ENCODE peak calls at places on chromosomes 5 and 9, in ten cellular contexts. U is fibroblast of lung; W is CD8-positive, alpha-beta T cell; H is stomach; E is lower lobe of right lung; L is heart left ventricle; J is IMR-90; K is ovary; C is fibroblast of pulmonary artery; Y is transverse colon. Z is an unnamed sample.

GRCh38 chr5:124022966-124023365 is 511.0 kb downstream of the CSNK1G3 start:
- DNase-seq in Y (no peak), C (no peak), J (no peak), E (no peak), W (no peak), K (no peak), L (no peak), U (no peak), H (no peak), Z (no peak)

GRCh38 chr5:6448141-6448491 is 543 bp upstream of the UBE2QL1 start:
- DNase-seq in Y (no peak), W (no peak), C (no peak), U (no peak), K (no peak), J (no peak), E (no peak), L (no peak), H (no peak), Z (no peak)

GRCh38 chr5:1368756-1369155 is 23.9 kb upstream of the CLPTM1L start:
- DNase-seq in K (no peak), L (no peak), H (no peak), J (no peak), U (no peak), Y (no peak), W (no peak), E (no peak), C (no peak), Z (no peak)

GRCh38 chr5:38825494-38825893 is 20.3 kb upstream of the OSMR start:
- DNase-seq in E (no peak), U (peak; percentile 76), W (no peak), H (no peak), Y (no peak), J (peak; percentile 51), C (peak; percentile 38), K (no peak), L (no peak), Z (peak; percentile 49)

GRCh38 chr9:27715651-27716050 is 142.4 kb upstream of the C9orf72 start:
- DNase-seq in C (no peak), J (no peak), H (no peak), L (no peak), W (no peak), Y (no peak), U (no peak), E (no peak), K (no peak), Z (no peak)

GRCh38 chr9:124869986-124870560 is 8.1 kb downstream of the ARPC5L start:
- DNase-seq in C (peak; percentile 48), H (peak; percentile 60), J (peak; percentile 37), W (peak; percentile 46), E (peak; percentile 68), U (peak; percentile 41), Y (peak; percentile 77), L (no peak), K (no peak), Z (peak; percentile 32)

GRCh38 chr9:21591221-21592062 is 109.3 kb upstream of the IFNE start:
- DNase-seq in C (peak; percentile 99), H (peak; percentile 62), Y (peak; percentile 15), J (peak; percentile 99), U (peak; percentile 95), L (no peak), K (no peak), W (no peak), E (no peak), Z (peak; percentile 90)

GRCh38 chr5:173383711-173384110 is 55.5 kb upstream of the STC2 start:
- DNase-seq in Y (no peak), L (no peak), H (no peak), W (no peak), E (no peak), J (peak; percentile 31), U (no peak), K (no peak), C (no peak), Z (no peak)

GRCh38 chr5:82493217-82493616 is 215.1 kb upstream of the RPS23 start:
- DNase-seq in K (no peak), E (no peak), W (no peak), H (no peak), C (no peak), J (no peak), L (no peak), U (no peak), Y (no peak), Z (peak; percentile 4)

GRCh38 chr5:122111513-122111912 is 17.8 kb upstream of the ZNF474 start:
- DNase-seq in L (no peak), Y (no peak), J (no peak), C (no peak), W (no peak), H (no peak), U (no peak), E (no peak), K (no peak), Z (no peak)

GRCh38 chr9:20314981-20315380 is 307.3 kb downstream of the MLLT3 start:
- DNase-seq in Y (no peak), K (no peak), C (no peak), U (no peak), E (no peak), W (no peak), H (no peak), J (no peak), L (no peak), Z (no peak)

GRCh38 chr9:83572524-83572923 is 34.3 kb upstream of the FRMD3 start:
- DNase-seq in W (no peak), H (no peak), U (no peak), L (no peak), C (peak; percentile 67), K (no peak), J (no peak), E (no peak), Y (no peak), Z (no peak)
- H3K4me3 ChIP-seq in W (no peak overlapping the region), H (no peak overlapping the region), U (no peak overlapping the region), L (no peak overlapping the region), C (no peak overlapping the region), K (no peak overlapping the region), J (no peak overlapping the region), E (no peak overlapping the region), Y (no peak overlapping the region), Z (no peak overlapping the region)

DNA sequence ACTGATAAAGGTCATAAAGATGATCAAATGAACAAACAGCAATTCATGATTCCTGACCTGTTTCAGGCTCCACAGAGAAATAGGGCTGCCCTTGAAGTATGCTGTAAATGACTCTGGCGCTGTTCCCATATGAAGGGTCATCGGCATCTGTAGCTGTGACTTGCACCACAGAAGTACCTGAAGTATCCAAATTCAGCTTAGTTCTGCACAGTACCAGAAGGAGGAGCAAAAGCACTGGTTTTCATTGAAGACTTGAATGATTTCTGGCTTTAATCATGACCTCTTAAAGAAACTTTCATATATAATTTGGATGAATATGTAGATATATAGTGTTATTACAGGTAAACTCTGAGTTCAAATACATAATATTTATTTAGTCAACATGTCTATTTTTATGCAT is 109.1 kb downstream of the CDH10 start:
- DNase-seq in E (no peak), U (no peak), Y (no peak), C (no peak), H (no peak), K (no peak), J (no peak), W (no peak), L (no peak), Z (peak; percentile 36)
- TF ChIP-seq CTCF in E (no peak), U (no peak), Y (no peak), C (no peak), H (no peak), K (no peak), J (no peak), W (no peak), L (no peak), Z (peak; percentile 54)

DNA sequence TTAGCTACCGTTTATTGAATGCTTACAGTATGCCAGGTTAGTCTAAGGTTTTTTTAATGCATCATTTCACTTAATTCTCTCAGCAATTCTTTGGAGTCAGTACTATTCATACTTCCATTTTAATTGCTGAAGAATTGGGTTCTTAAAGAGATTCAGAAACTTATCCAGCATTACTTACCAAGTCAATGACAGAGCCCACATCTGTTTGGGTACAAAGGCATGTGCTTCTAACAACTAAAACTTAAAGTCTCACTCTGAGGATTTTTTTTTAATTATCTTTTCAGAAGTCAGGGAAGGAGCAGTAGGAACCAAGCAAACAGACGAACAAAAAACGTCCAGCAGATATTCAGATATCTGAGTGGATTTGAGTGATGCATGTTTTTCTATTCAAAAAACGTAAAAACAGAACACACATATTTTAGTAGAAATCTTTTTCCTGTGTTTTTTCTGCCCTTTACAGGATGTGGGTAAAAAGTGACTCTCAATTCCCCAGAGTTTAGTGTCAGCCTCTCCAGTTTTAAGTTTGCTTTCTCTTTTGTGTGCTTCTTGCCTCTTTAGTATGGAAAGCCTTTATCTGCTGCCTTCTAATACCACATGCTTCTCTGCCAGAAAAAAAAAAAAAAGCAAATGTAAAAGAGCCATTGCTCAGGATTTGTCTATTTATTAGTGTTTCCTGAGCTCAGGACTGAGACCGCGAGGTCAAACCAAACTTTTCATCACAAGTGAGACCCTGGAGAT is 118.0 kb downstream of the PRKACG start:
- DNase-seq in E (no peak), Y (no peak), C (peak; percentile 4), H (no peak), J (no peak), U (no peak), K (no peak), W (no peak), L (no peak), Z (no peak)
- H3K4me3 ChIP-seq in E (no peak overlapping the region), Y (no peak overlapping the region), C (no peak overlapping the region), H (no peak overlapping the region), J (no peak overlapping the region), U (no peak overlapping the region), K (no peak overlapping the region), W (no peak overlapping the region), L (no peak overlapping the region), Z (no peak overlapping the region)

GRCh38 chr5:155625315-155625714 is 611.8 kb downstream of the KIF4B start:
- DNase-seq in C (no peak), H (no peak), U (no peak), W (no peak), Y (no peak), J (no peak), L (no peak), K (no peak), E (no peak), Z (no peak)

GRCh38 chr5:155616779-155617392 is 603.3 kb downstream of the KIF4B start:
- DNase-seq in H (peak; percentile 26), C (no peak), L (no peak), J (no peak), W (peak; percentile 22), Y (peak; percentile 62), K (peak; percentile 24), U (no peak), E (no peak), Z (no peak)

GRCh38 chr5:155624597-155625241 is 611.2 kb downstream of the KIF4B start:
- DNase-seq in L (no peak), Y (no peak), U (no peak), C (no peak), E (no peak), K (no peak), H (no peak), W (no peak), J (no peak), Z (no peak)

GRCh38 chr5:155625897-155626543 is 612.5 kb downstream of the KIF4B start:
- DNase-seq in C (no peak), E (no peak), W (no peak), L (no peak), Y (no peak), U (no peak), J (no peak), H (no peak), K (peak; percentile 20), Z (no peak)

GRCh38 chr5:155620819-155621410 is 607.4 kb downstream of the KIF4B start:
- DNase-seq in Y (no peak), L (no peak), J (no peak), E (no peak), W (no peak), H (no peak), K (no peak), U (no peak), C (no peak), Z (no peak)
- TF ChIP-seq CTCF in Y (no peak), L (no peak), J (no peak), E (no peak), W (no peak), H (no peak), K (no peak), U (no peak), C (no peak), Z (no peak)